ENCODE peak calls at places on chromosomes 4 and X, in six cellular contexts. N, B, J, T, P and F are unnamed samples.

GRCh38 chrX:105018865-105019264 is 201.6 kb downstream of the TEX13A start:
- DNase-seq in N (no peak), B (no peak), J (no peak), T (no peak), P (no peak), F (no peak)

GRCh38 chr4:3810111-3810680 is 44.0 kb downstream of the ADRA2C start:
- DNase-seq in N (peak; percentile 57), B (no peak), J (no peak), T (no peak), P (no peak), F (no peak)

GRCh38 chrX:137052641-137053235 is 18.9 kb upstream of the GPR101 start:
- DNase-seq in N (no peak), B (peak; percentile 0), J (no peak), T (no peak), P (no peak), F (peak; percentile 0)

GRCh38 chr4:143455211-143455610 is 58.3 kb upstream of the SMARCA5 start:
- DNase-seq in N (no peak), B (peak; percentile 43), J (no peak), T (no peak), P (no peak), F (no peak)

GRCh38 chr4:48296330-48296729 is 26.7 kb upstream of the TEC start:
- DNase-seq in N (no peak), B (no peak), J (no peak), T (peak; percentile 21), P (no peak), F (no peak)

GRCh38 chr4:151485541-151486131 is 76.7 kb downstream of the FHIP1A start:
- DNase-seq in N (no peak), B (no peak), J (no peak), T (no peak), P (no peak), F (no peak)

GRCh38 chrX:38347136-38347535 is 5.3 kb upstream of the OTC start:
- DNase-seq in N (no peak), B (peak; percentile 86), J (no peak), T (peak; percentile 52), P (no peak), F (no peak)

GRCh38 chrX:41238543-41238942 is 95.4 kb upstream of the DDX3X start:
- DNase-seq in N (no peak), B (peak; percentile 61), J (no peak), T (peak; percentile 76), P (no peak), F (no peak)

GRCh38 chr4:54440394-54441223 is 211.5 kb downstream of the PDGFRA start:
- DNase-seq in N (no peak), B (peak; percentile 60), J (no peak), T (peak; percentile 34), P (no peak), F (peak; percentile 12)

GRCh38 chr4:8906991-8907595 is 35.5 kb upstream of the HMX1 start:
- DNase-seq in N (peak; percentile 48), B (no peak), J (peak; percentile 2), T (no peak), P (peak; percentile 40), F (no peak)

GRCh38 chr4:97911236-97911906 is 231.9 kb downstream of the STPG2 start:
- DNase-seq in N (no peak), B (no peak), J (no peak), T (no peak), P (no peak), F (no peak)

GRCh38 chr4:100062921-100063320 is 112.8 kb upstream of the H2AZ1 start:
- DNase-seq in N (no peak), B (no peak), J (no peak), T (peak; percentile 7), P (no peak), F (no peak)

GRCh38 chr4:19580090-19580489 is 671.6 kb upstream of the SLIT2 start:
- DNase-seq in N (no peak), B (peak; percentile 86), J (no peak), T (peak; percentile 32), P (no peak), F (no peak)

GRCh38 chrX:118215346-118215745 is 98.7 kb upstream of the KLHL13 start:
- DNase-seq in N (no peak), B (no peak), J (no peak), T (no peak), P (no peak), F (no peak)

GRCh38 chrX:24547961-24548360 is 82.9 kb downstream of the PDK3 start:
- DNase-seq in N (no peak), B (no peak), J (no peak), T (no peak), P (no peak), F (no peak)

GRCh38 chr4:985123-985830 is 1.6 kb upstream of the IDUA start:
- DNase-seq in N (no peak), B (peak; percentile 53), J (peak; percentile 89), T (no peak), P (no peak), F (peak; percentile 85)

GRCh38 chr4:48742412-48742811 is 37.7 kb downstream of the FRYL start:
- DNase-seq in N (no peak), B (no peak), J (no peak), T (peak; percentile 27), P (no peak), F (no peak)

GRCh38 chr4:148004228-148004813 is 272.4 kb downstream of the ARHGAP10 start:
- DNase-seq in N (no peak), B (peak; percentile 47), J (peak; percentile 28), T (no peak), P (no peak), F (no peak)

GRCh38 chr4:55029321-55029720 is 96.1 kb downstream of the KDR start:
- DNase-seq in N (no peak), B (no peak), J (no peak), T (no peak), P (no peak), F (no peak)

GRCh38 chr4:101224358-101225218 is 122.7 kb downstream of the PPP3CA start:
- DNase-seq in N (no peak), B (no peak), J (no peak), T (no peak), P (no peak), F (no peak)

GRCh38 chr4:101221294-101221693 is 126.0 kb downstream of the PPP3CA start:
- DNase-seq in N (no peak), B (no peak), J (no peak), T (peak; percentile 12), P (no peak), F (no peak)

GRCh38 chr4:101218346-101218745 is 129.0 kb downstream of the PPP3CA start:
- DNase-seq in N (no peak), B (no peak), J (no peak), T (no peak), P (no peak), F (no peak)

GRCh38 chr4:101218894-101219293 is 128.4 kb downstream of the PPP3CA start:
- DNase-seq in N (no peak), B (no peak), J (no peak), T (no peak), P (no peak), F (peak; percentile 75)

DNA sequence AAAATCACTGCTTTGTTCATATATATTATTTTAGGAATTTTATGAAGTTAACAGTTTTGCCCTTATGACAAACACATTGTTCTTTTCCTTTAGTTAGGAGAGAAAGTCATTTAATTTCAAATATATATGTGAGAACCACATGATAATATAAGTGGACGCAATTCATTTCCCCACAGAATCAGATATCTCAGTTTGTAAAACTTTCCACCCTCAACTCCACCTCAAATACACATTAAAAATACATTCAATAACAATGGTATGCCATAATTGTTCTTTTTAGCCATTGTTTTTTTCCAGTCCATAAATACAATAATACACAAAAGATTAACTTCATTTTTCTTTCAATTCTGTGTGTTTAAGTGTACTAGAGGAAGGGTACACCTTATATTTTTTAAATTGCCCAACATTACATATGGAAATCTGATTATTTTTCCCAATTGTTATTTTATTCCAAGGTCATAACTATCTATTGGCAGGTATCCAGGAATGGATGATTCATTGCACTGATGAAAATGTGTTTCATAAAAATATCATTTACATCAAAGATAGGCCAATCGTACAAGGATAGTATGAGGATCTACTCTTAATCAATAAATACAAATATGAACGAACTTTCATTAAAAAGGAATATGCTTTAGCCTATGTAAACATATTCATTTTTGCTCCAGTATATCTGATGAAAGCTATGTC is 125.0 kb downstream of the PPP3CA start:
- DNase-seq in N (no peak), B (no peak), J (no peak), T (peak; percentile 14), P (no peak), F (no peak)
- H3K4me1 ChIP-seq in N (no peaks in the 10 kb centered on the region), B (no peaks in the 10 kb centered on the region), J (no peaks in the 10 kb centered on the region), T (peaks cover 5% of the 10 kb centered on the region), P (no peaks in the 10 kb centered on the region), F (peaks cover 5% of the 10 kb centered on the region)

DNA sequence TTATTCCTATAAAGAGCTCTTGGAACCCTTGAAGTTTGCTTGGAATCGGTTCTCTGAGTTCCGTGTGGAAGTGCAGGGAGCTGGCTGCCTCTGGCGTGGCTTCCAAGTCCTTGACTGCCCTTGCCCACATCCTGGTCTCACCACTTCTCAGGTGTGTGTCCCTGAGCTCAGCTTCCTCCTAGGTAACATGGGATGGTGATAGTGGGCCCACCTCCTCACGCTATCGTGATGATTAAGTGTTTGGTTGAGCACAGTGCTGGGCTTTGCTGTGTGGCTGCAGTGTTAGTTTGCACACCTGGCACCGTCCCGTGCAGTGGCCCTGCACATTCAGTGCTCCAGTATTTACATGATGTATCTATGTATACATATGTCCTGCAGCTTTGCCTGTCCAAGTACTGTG is 81.5 kb downstream of the CLDN34 start:
- DNase-seq in N (peak; percentile 39), B (no peak), J (no peak), T (no peak), P (no peak), F (no peak)
- H3K4me1 ChIP-seq in N (peaks cover 3% of the 10 kb centered on the region), B (peaks cover 12% of the 10 kb centered on the region), J (no peaks in the 10 kb centered on the region), T (peaks cover 8% of the 10 kb centered on the region), P (peaks cover 69% of the 10 kb centered on the region), F (no peaks in the 10 kb centered on the region)

GRCh38 chr4:37991623-37992410 is 31.6 kb downstream of the PTTG2 start:
- DNase-seq in N (no peak), B (no peak), J (no peak), T (no peak), P (no peak), F (no peak)
- H3K4me1 ChIP-seq in N (peaks cover 4% of the 10 kb centered on the region), B (peaks cover 28% of the 10 kb centered on the region), J (peaks cover 12% of the 10 kb centered on the region), T (peaks cover 4% of the 10 kb centered on the region), P (peaks cover 94% of the 10 kb centered on the region), F (peaks cover 18% of the 10 kb centered on the region)

GRCh38 chr4:13703096-13703495 is 75.6 kb upstream of the BOD1L1 start:
- DNase-seq in N (no peak), B (no peak), J (no peak), T (no peak), P (no peak), F (peak; percentile 10)

GRCh38 chr4:13705521-13706035 is 78.1 kb upstream of the BOD1L1 start:
- DNase-seq in N (no peak), B (no peak), J (peak; percentile 61), T (no peak), P (no peak), F (peak; percentile 92)

GRCh38 chr4:13704761-13705160 is 77.2 kb upstream of the BOD1L1 start:
- DNase-seq in N (no peak), B (no peak), J (no peak), T (no peak), P (no peak), F (no peak)

GRCh38 chr4:13701937-13702446 is 74.5 kb upstream of the BOD1L1 start:
- DNase-seq in N (no peak), B (peak; percentile 41), J (no peak), T (peak; percentile 62), P (no peak), F (peak; percentile 92)

GRCh38 chr4:13704020-13704419 is 76.5 kb upstream of the BOD1L1 start:
- DNase-seq in N (no peak), B (no peak), J (peak; percentile 16), T (no peak), P (no peak), F (peak; percentile 90)
- H3K4me1 ChIP-seq in N (no peaks in the 10 kb centered on the region), B (peaks cover 21% of the 10 kb centered on the region), J (peaks cover 5% of the 10 kb centered on the region), T (peaks cover 4% of the 10 kb centered on the region), P (no peaks in the 10 kb centered on the region), F (peaks cover 2% of the 10 kb centered on the region)